ENCODE peak calls at places on chromosomes 11 and 22, in four cellular contexts. One of them, this sample, is unnamed.

GRCh38 chr22:39946571-39947407 is 13.4 kb upstream of the TMA7B start:
- DNase-seq in adrenal gland: no peak
- DNase-seq in GM12891: no peak
- DNase-seq in activated gamma-delta T cell treated with anti-CD3 and anti-CD28 coated beads, Interleukin-2, amount 50 U/mL, for 16 hours: no peak
- DNase-seq in this sample: no peak

GRCh38 chr11:128835741-128836410 is 31.2 kb downstream of the KCNJ1 start:
- DNase-seq in adrenal gland: peak; percentile 62
- DNase-seq in GM12891: no peak
- DNase-seq in activated gamma-delta T cell treated with anti-CD3 and anti-CD28 coated beads, Interleukin-2, amount 50 U/mL, for 16 hours: no peak
- DNase-seq in this sample: no peak

GRCh38 chr22:20116376-20116950 is 559 bp downstream of the RANBP1 start:
- DNase-seq in adrenal gland: no peak
- DNase-seq in GM12891: peak; percentile 53
- DNase-seq in activated gamma-delta T cell treated with anti-CD3 and anti-CD28 coated beads, Interleukin-2, amount 50 U/mL, for 16 hours: no peak
- DNase-seq in this sample: no peak

GRCh38 chr11:33158596-33158995 is 2.7 kb downstream of the CSTF3 start:
- DNase-seq in adrenal gland: no peak
- DNase-seq in GM12891: no peak
- DNase-seq in activated gamma-delta T cell treated with anti-CD3 and anti-CD28 coated beads, Interleukin-2, amount 50 U/mL, for 16 hours: no peak
- DNase-seq in this sample: no peak

GRCh38 chr11:80096736-80097135 is 655.9 kb upstream of the TENM4 start:
- DNase-seq in adrenal gland: peak; percentile 41
- DNase-seq in GM12891: no peak
- DNase-seq in activated gamma-delta T cell treated with anti-CD3 and anti-CD28 coated beads, Interleukin-2, amount 50 U/mL, for 16 hours: no peak
- DNase-seq in this sample: no peak

GRCh38 chr11:78207532-78208256 is 19.0 kb downstream of the USP35 start:
- DNase-seq in adrenal gland: no peak
- DNase-seq in GM12891: no peak
- DNase-seq in activated gamma-delta T cell treated with anti-CD3 and anti-CD28 coated beads, Interleukin-2, amount 50 U/mL, for 16 hours: no peak
- DNase-seq in this sample: no peak

GRCh38 chr11:88174627-88175003 is 628 bp downstream of the RAB38 start:
- DNase-seq in adrenal gland: peak; percentile 86
- DNase-seq in GM12891: no peak
- DNase-seq in activated gamma-delta T cell treated with anti-CD3 and anti-CD28 coated beads, Interleukin-2, amount 50 U/mL, for 16 hours: peak; percentile 1
- DNase-seq in this sample: no peak

GRCh38 chr22:17131686-17132085 is 10.5 kb upstream of the TMEM121B start:
- DNase-seq in adrenal gland: no peak
- DNase-seq in GM12891: no peak
- DNase-seq in activated gamma-delta T cell treated with anti-CD3 and anti-CD28 coated beads, Interleukin-2, amount 50 U/mL, for 16 hours: no peak
- DNase-seq in this sample: no peak

GRCh38 chr11:102592634-102593581 is 32.2 kb downstream of the MMP20 start:
- DNase-seq in adrenal gland: no peak
- DNase-seq in GM12891: no peak
- DNase-seq in activated gamma-delta T cell treated with anti-CD3 and anti-CD28 coated beads, Interleukin-2, amount 50 U/mL, for 16 hours: no peak
- DNase-seq in this sample: no peak

GRCh38 chr22:23604939-23605712 is 25.0 kb upstream of the IGLL1 start:
- DNase-seq in adrenal gland: no peak
- DNase-seq in GM12891: no peak
- DNase-seq in activated gamma-delta T cell treated with anti-CD3 and anti-CD28 coated beads, Interleukin-2, amount 50 U/mL, for 16 hours: no peak
- DNase-seq in this sample: no peak

GRCh38 chr11:60720460-60720859 is 4.1 kb upstream of the MS4A18 start:
- DNase-seq in adrenal gland: no peak
- DNase-seq in GM12891: no peak
- DNase-seq in activated gamma-delta T cell treated with anti-CD3 and anti-CD28 coated beads, Interleukin-2, amount 50 U/mL, for 16 hours: no peak
- DNase-seq in this sample: no peak

GRCh38 chr22:50673231-50674126 is 856 bp downstream of the SHANK3 start:
- DNase-seq in adrenal gland: no peak
- DNase-seq in GM12891: no peak
- DNase-seq in activated gamma-delta T cell treated with anti-CD3 and anti-CD28 coated beads, Interleukin-2, amount 50 U/mL, for 16 hours: no peak
- DNase-seq in this sample: no peak

This sample was measured in GM12864.